ENCODE peak calls at places on chromosomes 3 and 15, in eight cellular contexts. One of them, this sample, is unnamed.

GRCh38 chr15:82585072-82585471 is 44.8 kb upstream of the RPS17 start:
- DNase-seq in cardiac muscle cell: peak
- DNase-seq in IMR-90: peak
- DNase-seq in uterus: no peak
- DNase-seq in dorsolateral prefrontal cortex: no peak
- DNase-seq in CD8-positive, alpha-beta memory T cell: no peak
- DNase-seq in endothelial cell of umbilical vein: no peak
- DNase-seq in substantia nigra: no peak
- DNase-seq in this sample: no peak

GRCh38 chr3:102290241-102290640 is 144.6 kb upstream of the ZPLD1 start:
- DNase-seq in uterus: no peak
- DNase-seq in dorsolateral prefrontal cortex: no peak
- DNase-seq in endothelial cell of umbilical vein: no peak
- DNase-seq in CD8-positive, alpha-beta memory T cell: no peak
- DNase-seq in substantia nigra: no peak
- DNase-seq in IMR-90: no peak
- DNase-seq in cardiac muscle cell: no peak
- DNase-seq in this sample: no peak

GRCh38 chr15:61906961-61907752 is 153.1 kb downstream of the VPS13C start:
- DNase-seq in dorsolateral prefrontal cortex: no peak
- DNase-seq in substantia nigra: no peak
- DNase-seq in uterus: no peak
- DNase-seq in cardiac muscle cell: no peak
- DNase-seq in IMR-90: peak
- DNase-seq in endothelial cell of umbilical vein: no peak
- DNase-seq in CD8-positive, alpha-beta memory T cell: no peak
- DNase-seq in this sample: no peak

GRCh38 chr3:152298393-152299242 is 29.9 kb downstream of the MBNL1 start:
- DNase-seq in endothelial cell of umbilical vein: peak
- DNase-seq in IMR-90: peak
- DNase-seq in substantia nigra: peak
- DNase-seq in uterus: peak
- DNase-seq in dorsolateral prefrontal cortex: no peak
- DNase-seq in cardiac muscle cell: peak
- DNase-seq in CD8-positive, alpha-beta memory T cell: peak
- DNase-seq in this sample: peak

GRCh38 chr15:91049378-91050127 is 27.2 kb upstream of the VPS33B start:
- DNase-seq in cardiac muscle cell: peak
- DNase-seq in CD8-positive, alpha-beta memory T cell: peak
- DNase-seq in IMR-90: peak
- DNase-seq in dorsolateral prefrontal cortex: peak
- DNase-seq in substantia nigra: peak
- DNase-seq in uterus: peak
- DNase-seq in endothelial cell of umbilical vein: peak
- DNase-seq in this sample: no peak

GRCh38 chr3:49602877-49603411 is 48.7 kb downstream of the BSN start:
- DNase-seq in endothelial cell of umbilical vein: no peak
- DNase-seq in uterus: no peak
- DNase-seq in CD8-positive, alpha-beta memory T cell: peak
- DNase-seq in IMR-90: no peak
- DNase-seq in dorsolateral prefrontal cortex: no peak
- DNase-seq in cardiac muscle cell: no peak
- DNase-seq in substantia nigra: no peak
- DNase-seq in this sample: no peak

GRCh38 chr3:20984594-20985207 is 766.3 kb downstream of the ZNF385D start:
- DNase-seq in CD8-positive, alpha-beta memory T cell: no peak
- DNase-seq in dorsolateral prefrontal cortex: no peak
- DNase-seq in cardiac muscle cell: no peak
- DNase-seq in IMR-90: no peak
- DNase-seq in substantia nigra: no peak
- DNase-seq in endothelial cell of umbilical vein: no peak
- DNase-seq in uterus: no peak
- DNase-seq in this sample: no peak

GRCh38 chr15:41182266-41182665 is 48.3 kb downstream of the EXD1 start:
- DNase-seq in dorsolateral prefrontal cortex: no peak
- DNase-seq in endothelial cell of umbilical vein: no peak
- DNase-seq in cardiac muscle cell: no peak
- DNase-seq in IMR-90: no peak
- DNase-seq in CD8-positive, alpha-beta memory T cell: no peak
- DNase-seq in uterus: no peak
- DNase-seq in substantia nigra: no peak
- DNase-seq in this sample: no peak

GRCh38 chr3:188510366-188510765 is 356.4 kb downstream of the LPP start:
- DNase-seq in IMR-90: peak
- DNase-seq in substantia nigra: no peak
- DNase-seq in endothelial cell of umbilical vein: peak
- DNase-seq in cardiac muscle cell: no peak
- DNase-seq in dorsolateral prefrontal cortex: no peak
- DNase-seq in CD8-positive, alpha-beta memory T cell: no peak
- DNase-seq in uterus: no peak
- DNase-seq in this sample: no peak

GRCh38 chr3:59254433-59254832 is 204.6 kb upstream of the CFAP20DC start:
- DNase-seq in substantia nigra: no peak
- DNase-seq in IMR-90: no peak
- DNase-seq in dorsolateral prefrontal cortex: no peak
- DNase-seq in CD8-positive, alpha-beta memory T cell: no peak
- DNase-seq in cardiac muscle cell: no peak
- DNase-seq in uterus: no peak
- DNase-seq in endothelial cell of umbilical vein: no peak
- DNase-seq in this sample: no peak

GRCh38 chr3:142652826-142653292 is 56.7 kb downstream of the PLS1 start:
- DNase-seq in substantia nigra: no peak
- DNase-seq in cardiac muscle cell: no peak
- DNase-seq in uterus: no peak
- DNase-seq in IMR-90: no peak
- DNase-seq in dorsolateral prefrontal cortex: no peak
- DNase-seq in CD8-positive, alpha-beta memory T cell: no peak
- DNase-seq in endothelial cell of umbilical vein: no peak
- DNase-seq in this sample: no peak

GRCh38 chr15:59005579-59005978 is 18.1 kb downstream of the RNF111 start:
- DNase-seq in dorsolateral prefrontal cortex: no peak
- DNase-seq in substantia nigra: no peak
- DNase-seq in CD8-positive, alpha-beta memory T cell: no peak
- DNase-seq in endothelial cell of umbilical vein: no peak
- DNase-seq in uterus: no peak
- DNase-seq in cardiac muscle cell: no peak
- DNase-seq in IMR-90: no peak
- DNase-seq in this sample: no peak

GRCh38 chr15:89999676-90000174 is 1.4 kb upstream of the ZNF710 start:
- DNase-seq in CD8-positive, alpha-beta memory T cell: no peak
- DNase-seq in dorsolateral prefrontal cortex: no peak
- DNase-seq in IMR-90: peak
- DNase-seq in substantia nigra: no peak
- DNase-seq in uterus: peak
- DNase-seq in endothelial cell of umbilical vein: no peak
- DNase-seq in cardiac muscle cell: no peak
- DNase-seq in this sample: no peak

GRCh38 chr3:123201557-123202427 is at the start of gene SEC22A:
- DNase-seq in uterus: peak
- DNase-seq in endothelial cell of umbilical vein: peak
- DNase-seq in IMR-90: peak
- DNase-seq in dorsolateral prefrontal cortex: peak
- DNase-seq in cardiac muscle cell: peak
- DNase-seq in CD8-positive, alpha-beta memory T cell: peak
- DNase-seq in substantia nigra: peak
- DNase-seq in this sample: peak

GRCh38 chr3:8565376-8565775 is 63.8 kb downstream of the LMCD1 start:
- DNase-seq in CD8-positive, alpha-beta memory T cell: no peak
- DNase-seq in endothelial cell of umbilical vein: no peak
- DNase-seq in IMR-90: no peak
- DNase-seq in substantia nigra: no peak
- DNase-seq in dorsolateral prefrontal cortex: no peak
- DNase-seq in uterus: no peak
- DNase-seq in cardiac muscle cell: no peak
- DNase-seq in this sample: no peak

GRCh38 chr3:197500812-197501211 is 55.0 kb downstream of the BDH1 start:
- DNase-seq in CD8-positive, alpha-beta memory T cell: no peak
- DNase-seq in IMR-90: no peak
- DNase-seq in uterus: no peak
- DNase-seq in dorsolateral prefrontal cortex: no peak
- DNase-seq in endothelial cell of umbilical vein: no peak
- DNase-seq in substantia nigra: no peak
- DNase-seq in cardiac muscle cell: no peak
- DNase-seq in this sample: no peak

GRCh38 chr15:42465520-42466259 is 25.3 kb downstream of the ZNF106 start:
- DNase-seq in dorsolateral prefrontal cortex: no peak
- DNase-seq in cardiac muscle cell: no peak
- DNase-seq in endothelial cell of umbilical vein: no peak
- DNase-seq in uterus: no peak
- DNase-seq in IMR-90: no peak
- DNase-seq in CD8-positive, alpha-beta memory T cell: no peak
- DNase-seq in substantia nigra: no peak
- DNase-seq in this sample: no peak

GRCh38 chr15:42457445-42458442 is 33.2 kb downstream of the ZNF106 start:
- DNase-seq in cardiac muscle cell: peak
- DNase-seq in CD8-positive, alpha-beta memory T cell: no peak
- DNase-seq in substantia nigra: peak
- DNase-seq in uterus: peak
- DNase-seq in IMR-90: peak
- DNase-seq in endothelial cell of umbilical vein: peak
- DNase-seq in dorsolateral prefrontal cortex: no peak
- DNase-seq in this sample: peak

GRCh38 chr15:42456971-42457370 is 34.0 kb downstream of the ZNF106 start:
- DNase-seq in substantia nigra: no peak
- DNase-seq in uterus: no peak
- DNase-seq in cardiac muscle cell: no peak
- DNase-seq in dorsolateral prefrontal cortex: no peak
- DNase-seq in IMR-90: no peak
- DNase-seq in CD8-positive, alpha-beta memory T cell: no peak
- DNase-seq in endothelial cell of umbilical vein: no peak
- DNase-seq in this sample: no peak

GRCh38 chr15:42456539-42456938 is 34.4 kb downstream of the ZNF106 start:
- DNase-seq in uterus: no peak
- DNase-seq in cardiac muscle cell: no peak
- DNase-seq in endothelial cell of umbilical vein: peak
- DNase-seq in substantia nigra: no peak
- DNase-seq in CD8-positive, alpha-beta memory T cell: no peak
- DNase-seq in IMR-90: no peak
- DNase-seq in dorsolateral prefrontal cortex: no peak
- DNase-seq in this sample: no peak

GRCh38 chr15:42461261-42461660 is 29.7 kb downstream of the ZNF106 start:
- DNase-seq in uterus: no peak
- DNase-seq in dorsolateral prefrontal cortex: no peak
- DNase-seq in CD8-positive, alpha-beta memory T cell: no peak
- DNase-seq in IMR-90: no peak
- DNase-seq in endothelial cell of umbilical vein: no peak
- DNase-seq in cardiac muscle cell: no peak
- DNase-seq in substantia nigra: no peak
- DNase-seq in this sample: no peak
- H3K27ac ChIP-seq in uterus: peak
- H3K27ac ChIP-seq in dorsolateral prefrontal cortex: no peak
- H3K27ac ChIP-seq in CD8-positive, alpha-beta memory T cell: no peak
- H3K27ac ChIP-seq in IMR-90: no peak
- H3K27ac ChIP-seq in endothelial cell of umbilical vein: no peak
- H3K27ac ChIP-seq in cardiac muscle cell: peak
- H3K27ac ChIP-seq in substantia nigra: no peak
- H3K27ac ChIP-seq in this sample: no peak

GRCh38 chr15:79364571-79365240 is 53.8 kb downstream of the TMED3 start:
- DNase-seq in CD8-positive, alpha-beta memory T cell: no peak
- DNase-seq in uterus: no peak
- DNase-seq in cardiac muscle cell: no peak
- DNase-seq in substantia nigra: no peak
- DNase-seq in dorsolateral prefrontal cortex: no peak
- DNase-seq in endothelial cell of umbilical vein: no peak
- DNase-seq in IMR-90: no peak
- DNase-seq in this sample: no peak
- H3K27ac ChIP-seq in CD8-positive, alpha-beta memory T cell: no peak
- H3K27ac ChIP-seq in uterus: no peak
- H3K27ac ChIP-seq in cardiac muscle cell: no peak
- H3K27ac ChIP-seq in substantia nigra: no peak
- H3K27ac ChIP-seq in dorsolateral prefrontal cortex: no peak
- H3K27ac ChIP-seq in endothelial cell of umbilical vein: no peak
- H3K27ac ChIP-seq in IMR-90: no peak
- H3K27ac ChIP-seq in this sample: no peak

DNA sequence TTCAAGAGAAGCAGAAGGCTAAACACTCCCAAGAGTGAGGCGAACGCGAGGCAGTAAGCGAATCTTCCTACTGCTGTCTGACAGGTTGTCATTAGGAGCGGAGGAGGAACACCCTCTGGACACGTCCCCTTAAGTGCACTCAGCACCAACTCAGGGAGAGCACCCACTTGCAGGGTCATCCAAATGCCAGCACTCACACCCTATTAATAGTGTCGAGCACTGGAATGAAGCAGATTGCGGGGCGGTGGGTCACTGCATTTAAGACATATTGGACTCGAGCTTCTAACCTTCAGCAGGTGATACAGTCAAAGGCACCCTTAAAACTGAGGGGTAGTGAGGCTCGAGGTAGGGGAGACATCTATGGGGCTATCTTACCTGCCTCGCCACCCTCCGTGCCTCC is 28.7 kb downstream of the SH3BP5 start:
- DNase-seq in CD8-positive, alpha-beta memory T cell: no peak
- DNase-seq in uterus: no peak
- DNase-seq in substantia nigra: no peak
- DNase-seq in endothelial cell of umbilical vein: no peak
- DNase-seq in cardiac muscle cell: peak
- DNase-seq in IMR-90: no peak
- DNase-seq in dorsolateral prefrontal cortex: no peak
- DNase-seq in this sample: no peak
- H3K27ac ChIP-seq in CD8-positive, alpha-beta memory T cell: peak
- H3K27ac ChIP-seq in uterus: no peak
- H3K27ac ChIP-seq in substantia nigra: no peak
- H3K27ac ChIP-seq in endothelial cell of umbilical vein: no peak
- H3K27ac ChIP-seq in cardiac muscle cell: peak
- H3K27ac ChIP-seq in IMR-90: no peak
- H3K27ac ChIP-seq in dorsolateral prefrontal cortex: no peak
- H3K27ac ChIP-seq in this sample: no peak

GRCh38 chr3:43294975-43295374 is 8.6 kb downstream of the SNRK start:
- DNase-seq in CD8-positive, alpha-beta memory T cell: no peak
- DNase-seq in cardiac muscle cell: no peak
- DNase-seq in substantia nigra: no peak
- DNase-seq in uterus: no peak
- DNase-seq in endothelial cell of umbilical vein: peak
- DNase-seq in dorsolateral prefrontal cortex: no peak
- DNase-seq in IMR-90: no peak
- DNase-seq in this sample: no peak
- H3K27ac ChIP-seq in CD8-positive, alpha-beta memory T cell: peak
- H3K27ac ChIP-seq in cardiac muscle cell: no peak
- H3K27ac ChIP-seq in substantia nigra: no peak
- H3K27ac ChIP-seq in uterus: peak
- H3K27ac ChIP-seq in endothelial cell of umbilical vein: no peak
- H3K27ac ChIP-seq in dorsolateral prefrontal cortex: no peak
- H3K27ac ChIP-seq in IMR-90: no peak
- H3K27ac ChIP-seq in this sample: no peak

This sample was measured in caudate nucleus.